ENCODE peak calls at places on chromosomes 3 and 15, in four cellular contexts. Q is HepG2, D is GM12878, S is K562. W is an unnamed sample.

GRCh38 chr3:76768912-76769311 is 271.0 kb upstream of the ROBO2 start:
- DNase-seq in Q (no peak), D (no peak), S (no peak), W (no peak)

GRCh38 chr3:100005670-100006393 is 108.5 kb downstream of the FILIP1L start:
- DNase-seq in Q (no peak), D (no peak), S (no peak), W (no peak)

GRCh38 chr3:66396161-66396760 is 104.6 kb downstream of the LRIG1 start:
- DNase-seq in Q (no peak), D (no peak), S (no peak), W (no peak)

GRCh38 chr3:58241321-58242044 is 3.9 kb downstream of the ABHD6 start:
- DNase-seq in Q (no peak), D (no peak), S (no peak), W (no peak)

GRCh38 chr3:147311716-147312115 is 94.6 kb downstream of the ZIC4 start:
- DNase-seq in Q (no peak), D (no peak), S (no peak), W (no peak)

GRCh38 chr3:98705694-98706093 is 57.4 kb upstream of the ST3GAL6 start:
- DNase-seq in Q (no peak), D (no peak), S (no peak), W (no peak)

GRCh38 chr15:67528536-67528935 is 7.6 kb downstream of the C15orf61 start:
- DNase-seq in Q (no peak), D (no peak), S (no peak), W (no peak)

GRCh38 chr15:77032052-77032646 is 37.2 kb downstream of the PSTPIP1 start:
- DNase-seq in Q (peak; percentile 66), D (no peak), S (no peak), W (no peak)

GRCh38 chr15:25179673-25180511 is 225.1 kb downstream of the SNRPN start:
- DNase-seq in Q (no peak), D (no peak), S (no peak), W (no peak)

GRCh38 chr3:185200639-185201038 is 47.8 kb upstream of the C3orf70 start:
- DNase-seq in Q (no peak), D (no peak), S (peak; percentile 36), W (no peak)

DNA sequence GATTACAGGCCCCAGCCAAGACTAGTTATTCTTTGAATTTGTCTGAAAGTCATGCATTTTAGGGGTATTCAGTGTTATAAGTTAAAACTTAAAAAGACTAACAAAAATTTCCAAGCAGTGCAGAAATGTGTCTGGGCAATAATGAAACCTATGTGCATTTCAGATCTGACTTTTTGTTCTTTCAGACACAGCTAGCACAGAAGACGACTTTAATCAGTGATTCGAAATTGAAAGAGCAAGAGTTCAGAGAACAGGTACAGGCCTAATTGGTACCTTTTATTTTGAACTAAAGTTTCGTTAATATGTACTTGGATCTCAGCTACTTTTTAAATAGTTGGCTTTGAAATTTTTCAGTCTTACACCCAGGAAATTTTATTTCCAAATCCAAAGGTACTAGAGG is 163.1 kb upstream of the LRRFIP2 start:
- DNase-seq in Q (no peak), D (no peak), S (no peak), W (no peak)
- TF ChIP-seq KDM1A in Q (no peak), D (no peak), S (no peak), W (no peak)

GRCh38 chr3:8657804-8658311 is 13.3 kb upstream of the SSUH2 start:
- DNase-seq in Q (no peak), D (no peak), S (no peak), W (no peak)
- TF ChIP-seq POLR2AphosphoS2 in Q (no peak), D (no peak), S (no peak), W (no peak)

DNA sequence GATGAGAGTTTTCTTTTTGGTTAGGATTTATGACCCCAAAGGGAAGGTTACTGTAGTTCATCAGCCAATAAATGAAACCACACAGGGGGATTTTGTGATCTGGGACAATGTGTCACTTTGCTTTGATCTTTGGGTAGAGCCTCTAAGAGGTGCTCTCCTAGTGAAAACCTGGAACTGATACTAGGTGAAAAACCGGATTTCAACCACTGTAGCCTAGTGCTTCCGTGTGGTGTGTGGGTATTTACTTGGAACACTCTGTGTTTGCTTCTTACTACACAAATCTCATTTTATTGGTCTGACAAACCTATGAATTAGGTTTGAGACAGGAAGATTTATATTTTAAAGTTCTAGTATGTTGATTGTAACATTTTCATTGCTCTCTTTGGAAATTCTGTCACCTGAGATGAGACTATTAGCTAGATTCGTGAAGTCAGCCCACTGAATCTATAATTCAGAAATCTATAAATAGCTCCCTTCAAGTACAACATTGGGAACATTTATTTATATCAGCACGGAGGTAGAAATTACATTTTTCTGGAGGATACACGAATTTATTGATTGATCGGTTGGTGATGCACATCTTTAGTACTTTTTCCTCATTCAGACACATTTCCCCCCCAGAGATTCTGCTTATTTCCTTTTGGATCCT is 119.8 kb downstream of the AKAP13 start:
- DNase-seq in Q (no peak), D (no peak), S (no peak), W (no peak)
- TF ChIP-seq KDM1A in Q (no peak), D (no peak), S (no peak), W (no peak)

GRCh38 chr3:155178810-155179424 is 98.8 kb downstream of the MME start:
- DNase-seq in Q (no peak), D (no peak), S (no peak), W (no peak)

GRCh38 chr3:155179425-155179814 is 99.3 kb downstream of the MME start:
- DNase-seq in Q (no peak), D (no peak), S (peak; percentile 54), W (no peak)

GRCh38 chr3:155184027-155184426 is 103.9 kb downstream of the MME start:
- DNase-seq in Q (no peak), D (no peak), S (no peak), W (no peak)

GRCh38 chr3:155182467-155182866 is 102.3 kb downstream of the MME start:
- DNase-seq in Q (no peak), D (no peak), S (no peak), W (no peak)

GRCh38 chr3:155179966-155180757 is 100.0 kb downstream of the MME start:
- DNase-seq in Q (no peak), D (no peak), S (no peak), W (no peak)
- TF ChIP-seq POLR2AphosphoS2 in Q (no peak), D (no peak), S (no peak), W (no peak)

DNA sequence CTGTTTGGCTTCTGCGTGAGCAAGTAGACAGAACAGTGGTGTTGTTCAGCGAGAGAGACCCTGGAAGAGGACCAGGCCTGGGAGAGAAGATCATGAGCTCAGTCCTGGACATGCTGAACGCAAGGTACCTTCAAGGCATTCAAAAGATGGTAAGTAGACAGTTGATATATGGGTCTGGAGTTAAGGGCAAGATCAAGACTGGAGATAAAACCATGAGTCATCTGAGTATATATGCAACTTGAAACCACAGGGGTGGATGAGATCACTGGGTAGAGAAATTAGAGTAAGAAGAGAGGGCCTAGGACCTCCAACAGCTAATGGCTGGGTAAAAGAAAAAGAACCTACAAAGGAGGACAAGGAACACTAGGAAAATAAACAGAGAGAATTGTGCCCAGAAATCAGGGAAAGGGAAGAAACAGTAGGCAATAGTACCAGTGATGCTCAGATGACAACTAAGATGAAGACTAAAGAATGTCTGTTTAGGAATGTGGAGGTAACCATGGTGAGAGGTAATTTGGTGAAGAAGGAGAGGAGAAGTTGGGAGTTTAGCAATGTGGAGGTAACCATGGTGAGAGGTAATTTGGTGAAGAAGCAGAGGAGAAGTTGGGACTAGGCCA is 343.2 kb upstream of the ADAMTS9 start:
- DNase-seq in Q (no peak), D (no peak), S (peak; percentile 60), W (peak; percentile 33)
- TF ChIP-seq KDM1A in Q (no peak), D (no peak), S (peak; percentile 57), W (no peak)

DNA sequence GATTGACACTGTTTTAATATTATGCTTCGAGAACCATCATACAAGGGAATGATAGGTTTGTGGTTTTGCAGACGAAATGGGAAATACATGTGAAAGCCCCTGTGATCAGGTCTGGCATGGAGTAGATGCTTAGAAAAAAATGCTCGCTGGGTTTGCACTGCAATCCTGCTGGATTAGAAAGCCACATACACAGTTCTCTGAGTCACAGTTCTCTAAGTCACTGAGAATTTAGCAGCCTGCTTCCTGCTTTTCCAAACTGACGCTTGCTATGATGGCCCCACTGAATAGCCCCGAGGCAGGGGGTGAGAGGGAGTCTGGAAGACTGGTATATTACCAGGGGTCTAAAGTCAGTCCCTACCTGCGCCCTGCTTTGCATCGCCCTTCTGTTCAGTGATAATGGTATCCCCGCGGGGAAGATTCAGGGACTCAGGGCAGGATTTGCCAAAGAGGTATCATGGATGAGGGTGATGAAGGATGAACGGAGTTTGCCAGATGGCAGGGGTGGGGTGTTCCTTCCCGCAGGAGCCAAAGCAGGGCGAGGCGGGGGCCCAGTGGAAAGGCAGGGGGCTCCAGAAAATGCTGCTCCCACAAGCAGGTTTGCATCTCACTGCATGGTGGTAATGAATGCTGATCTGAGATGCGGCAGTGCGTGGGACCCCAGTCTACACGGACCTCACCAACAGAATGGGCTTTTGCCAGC is 82.3 kb downstream of the IQSEC1 start:
- DNase-seq in Q (no peak), D (no peak), S (no peak), W (no peak)
- TF ChIP-seq POLR2AphosphoS2 in Q (no peak), D (no peak), S (no peak), W (no peak)

GRCh38 chr3:12496453-12496761 is 12.1 kb downstream of the TSEN2 start:
- DNase-seq in Q (peak; percentile 69), D (no peak), S (no peak), W (no peak)

GRCh38 chr3:12506201-12506600 is 21.9 kb downstream of the TSEN2 start:
- DNase-seq in Q (no peak), D (no peak), S (no peak), W (no peak)

GRCh38 chr3:12495749-12496452 is 11.6 kb downstream of the TSEN2 start:
- DNase-seq in Q (no peak), D (no peak), S (no peak), W (no peak)

GRCh38 chr3:12503126-12503952 is 19.1 kb downstream of the TSEN2 start:
- DNase-seq in Q (no peak), D (no peak), S (no peak), W (no peak)

DNA sequence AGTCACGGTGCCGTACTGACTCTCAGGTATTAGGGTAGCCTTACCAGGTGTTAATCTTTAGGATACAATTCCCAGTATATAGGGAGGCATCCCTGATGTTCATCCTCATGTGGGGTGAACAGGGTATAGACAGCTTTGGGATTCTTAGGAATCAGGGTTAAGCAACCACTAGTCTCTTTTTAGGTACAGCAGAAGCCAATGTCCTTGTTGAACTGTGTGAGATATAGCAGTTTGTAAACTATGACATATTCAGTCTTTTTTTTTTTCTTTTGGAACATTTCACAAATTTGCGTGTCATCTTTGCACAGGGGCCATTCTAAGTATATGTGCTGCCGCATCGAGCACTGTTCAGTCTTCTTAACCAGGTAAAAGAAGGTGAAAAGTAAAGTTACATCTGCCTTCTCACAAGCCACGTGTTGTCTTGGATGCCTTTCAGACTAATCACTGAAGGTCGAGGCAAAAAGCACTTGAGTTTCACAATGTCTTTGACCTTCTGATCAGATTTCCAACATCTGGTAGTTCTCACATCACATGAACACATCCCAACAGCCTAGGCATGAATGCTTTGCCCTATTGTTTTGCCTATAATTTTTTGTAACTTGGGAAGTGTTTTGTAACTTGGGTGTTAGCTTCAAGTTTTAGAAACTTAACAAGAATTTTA is 17.2 kb downstream of the TSEN2 start:
- DNase-seq in Q (no peak), D (no peak), S (no peak), W (no peak)
- TF ChIP-seq KDM1A in Q (no peak), D (no peak), S (no peak), W (no peak)